ENCODE peak calls at places on chromosomes 5 and 9, in five cellular contexts. X is cardiac muscle cell, Q is fibroblast of lung, K is AG04450, H is D721Med. W is an unnamed sample.

GRCh38 chr5:37847978-37848425 is 8.2 kb upstream of the GDNF start:
- DNase-seq in K (peak; percentile 52), X (peak; percentile 39), H (no peak), Q (peak; percentile 58), W (no peak)

GRCh38 chr5:127785098-127785927 is 82.1 kb downstream of the CCDC192 start:
- DNase-seq in K (peak; percentile 64), Q (peak; percentile 85), H (no peak), X (peak; percentile 82), W (no peak)

GRCh38 chr5:77958642-77959315 is 182.6 kb upstream of the TBCA start:
- DNase-seq in K (no peak), X (no peak), Q (no peak), H (no peak), W (no peak)

GRCh38 chr9:29691758-29692407 is 2118.6 kb upstream of the C9orf72 start:
- DNase-seq in X (peak; percentile 44), Q (peak; percentile 25), H (no peak), K (no peak), W (no peak)

GRCh38 chr5:43609752-43610151 is 6.8 kb downstream of the NNT start:
- DNase-seq in Q (peak; percentile 8), X (no peak), H (no peak), K (no peak), W (no peak)

GRCh38 chr9:69809304-69809863 is 11.2 kb upstream of the CFAP95 start:
- DNase-seq in Q (peak; percentile 33), H (no peak), X (peak; percentile 37), K (no peak), W (no peak)

GRCh38 chr5:157449011-157449723 is 10.8 kb upstream of the NIPAL4 start:
- DNase-seq in X (peak; percentile 50), H (no peak), K (no peak), Q (peak; percentile 10), W (no peak)

GRCh38 chr9:82133973-82134372 is 145.4 kb downstream of the SPATA31D1 start:
- DNase-seq in X (no peak), H (no peak), K (no peak), Q (no peak), W (no peak)

GRCh38 chr5:121251954-121252353 is 599.7 kb upstream of the FTMT start:
- DNase-seq in K (no peak), H (no peak), Q (peak; percentile 4), X (peak; percentile 75), W (no peak)

GRCh38 chr9:122071716-122072115 is 21.4 kb downstream of the TTLL11 start:
- DNase-seq in K (no peak), H (no peak), Q (no peak), X (no peak), W (no peak)

DNA sequence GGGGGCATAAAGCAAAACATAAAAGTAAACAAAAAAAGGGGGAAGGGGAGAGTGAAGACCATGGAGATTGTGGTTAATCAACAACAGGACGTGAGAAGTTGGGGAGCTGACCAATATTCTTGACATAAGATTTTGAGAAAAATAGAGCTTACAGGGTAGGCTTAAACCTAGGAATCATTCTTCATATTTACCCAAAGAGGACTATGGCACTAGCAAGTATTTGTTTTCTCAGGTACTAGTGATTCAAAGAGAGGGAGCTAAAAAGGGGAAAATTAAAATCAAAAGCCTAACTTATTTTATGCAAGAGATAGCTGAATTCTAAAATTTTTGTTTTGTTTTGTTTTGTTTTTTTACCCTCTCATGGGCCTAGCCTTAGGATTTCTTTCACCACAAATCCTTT is 427.5 kb downstream of the PIK3R1 start:
- DNase-seq in X (no peak), K (no peak), H (no peak), Q (no peak), W (no peak)
- TF ChIP-seq CTCF in X (no peak), K (no peak), H (no peak), Q (no peak), W (no peak)

DNA sequence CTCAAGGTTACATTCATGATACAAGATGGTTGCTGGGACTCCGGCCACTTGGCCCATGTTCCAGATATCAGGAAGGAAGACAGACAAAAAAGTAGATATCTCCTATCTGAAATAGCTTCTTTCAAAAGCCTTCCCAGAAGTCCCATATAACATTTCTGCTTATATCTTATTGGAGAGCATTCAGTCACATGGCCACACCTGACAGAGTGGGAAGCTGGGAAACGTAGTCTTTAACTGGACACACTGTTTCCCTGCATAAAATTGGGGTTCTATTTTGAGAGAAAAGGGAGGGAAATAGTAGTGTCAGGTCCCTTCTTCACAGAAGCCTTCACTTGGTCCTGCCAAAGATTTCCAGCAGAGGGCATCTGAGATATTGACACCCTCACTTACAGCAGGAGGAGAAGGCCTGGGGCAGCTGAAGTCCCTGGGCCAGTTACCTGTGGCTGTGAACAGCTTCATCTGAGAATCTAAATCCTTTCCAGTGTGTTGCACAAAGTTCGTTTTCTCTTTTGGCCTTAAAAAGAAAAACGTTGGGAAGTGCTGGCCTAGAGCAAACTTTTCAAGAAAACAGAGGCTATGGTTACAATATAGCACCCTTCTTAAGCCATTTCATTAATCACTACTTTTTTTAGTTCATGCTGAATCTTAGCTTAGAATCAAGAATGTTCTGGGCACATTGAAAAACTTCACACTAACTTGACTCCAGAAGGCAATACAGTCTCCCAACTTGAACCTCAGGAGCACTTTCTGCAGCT is 33.5 kb downstream of the SPEF2 start:
- DNase-seq in X (peak; percentile 47), Q (peak; percentile 56), K (peak; percentile 21), H (no peak), W (no peak)
- TF ChIP-seq CTCF in X (peak; percentile 52), Q (peak; percentile 60), K (peak; percentile 73), H (no peak), W (peak; percentile 65)

DNA sequence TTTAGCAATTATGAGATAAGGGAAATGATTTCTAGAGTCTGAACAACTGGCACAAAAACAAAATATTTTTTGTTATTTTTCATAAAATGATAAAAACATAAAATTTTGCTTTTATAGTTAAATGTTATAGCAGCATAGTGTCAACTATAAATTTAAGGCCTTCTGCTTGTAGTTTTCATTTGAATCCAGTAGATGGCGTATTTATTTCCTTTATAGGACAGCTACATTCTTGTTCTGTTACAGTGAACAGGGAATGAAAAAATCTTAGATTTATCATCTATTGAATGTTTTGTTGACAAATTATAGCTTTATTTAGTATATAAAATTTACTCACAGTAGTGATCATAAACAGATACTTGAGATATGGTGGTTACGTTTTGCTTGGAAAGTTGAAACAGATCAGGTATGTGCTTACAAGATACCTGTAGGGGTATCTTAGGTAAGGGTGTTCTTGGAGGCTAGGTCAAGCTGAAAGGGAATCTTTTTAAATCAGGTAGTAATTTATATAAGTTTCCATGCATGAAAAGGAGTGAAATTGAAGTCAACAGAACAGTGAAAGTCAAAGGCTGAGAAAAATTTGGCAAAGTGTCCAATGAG is 239.3 kb upstream of the GRIN3A start:
- DNase-seq in Q (peak; percentile 23), K (no peak), X (peak; percentile 29), H (no peak), W (no peak)
- TF ChIP-seq CTCF in Q (peak; percentile 41), K (peak; percentile 28), X (peak; percentile 52), H (peak; percentile 65), W (peak; percentile 90)

DNA sequence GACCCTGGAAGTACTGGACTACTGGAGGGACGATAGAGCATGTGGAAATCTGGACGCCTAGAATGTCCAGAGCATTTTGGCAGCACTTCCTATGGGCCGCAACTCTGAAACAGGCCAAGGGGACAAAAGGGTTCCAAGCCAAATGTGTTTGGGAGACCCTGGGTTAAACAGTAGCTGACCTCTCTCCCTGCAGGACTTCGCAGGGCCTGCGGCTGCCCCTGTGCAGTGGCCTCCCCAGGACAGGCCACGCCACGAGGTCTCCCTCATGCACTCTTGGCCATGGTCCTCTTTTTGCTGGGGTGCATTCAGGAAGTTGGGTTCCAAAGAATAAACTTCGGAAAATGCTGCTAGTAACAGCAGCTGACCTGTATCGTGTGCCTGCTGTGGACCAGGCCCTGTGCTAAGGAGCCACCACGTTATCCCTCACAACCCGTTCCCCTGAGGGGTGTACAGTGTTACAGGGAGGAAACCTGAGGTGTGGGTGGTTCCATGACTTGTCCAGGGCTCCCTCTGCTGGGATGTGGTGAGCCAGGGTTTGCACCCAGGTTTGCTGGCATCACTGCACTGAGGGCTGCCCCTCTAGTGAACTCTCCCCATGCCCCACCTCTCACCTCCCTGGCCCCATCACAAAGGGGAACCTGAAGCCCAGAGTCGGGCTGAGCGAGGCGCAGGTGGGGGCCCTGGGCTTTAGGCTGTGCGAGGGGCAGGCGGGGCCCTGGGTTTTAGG is 79.4 kb downstream of the AMBP start:
- DNase-seq in K (no peak), H (no peak), Q (peak; percentile 18), X (no peak), W (peak; percentile 50)
- TF ChIP-seq CTCF in K (peak; percentile 53), H (peak; percentile 29), Q (peak; percentile 43), X (peak; percentile 25), W (peak; percentile 34)

GRCh38 chr5:172005708-172006377 is 595 bp downstream of the FBXW11 start:
- DNase-seq in X (peak; percentile 18), H (no peak), K (no peak), Q (no peak), W (peak; percentile 71)

GRCh38 chr5:172004824-172005237 is 1.6 kb downstream of the FBXW11 start:
- DNase-seq in Q (no peak), X (peak; percentile 11), H (no peak), K (no peak), W (no peak)

GRCh38 chr5:172007795-172008465 is 1.5 kb upstream of the FBXW11 start:
- DNase-seq in K (no peak), X (peak; percentile 88), Q (peak; percentile 23), H (no peak), W (no peak)

GRCh38 chr5:172007153-172007794 is 836 bp upstream of the FBXW11 start:
- DNase-seq in H (no peak), K (no peak), X (peak; percentile 31), Q (no peak), W (no peak)

DNA sequence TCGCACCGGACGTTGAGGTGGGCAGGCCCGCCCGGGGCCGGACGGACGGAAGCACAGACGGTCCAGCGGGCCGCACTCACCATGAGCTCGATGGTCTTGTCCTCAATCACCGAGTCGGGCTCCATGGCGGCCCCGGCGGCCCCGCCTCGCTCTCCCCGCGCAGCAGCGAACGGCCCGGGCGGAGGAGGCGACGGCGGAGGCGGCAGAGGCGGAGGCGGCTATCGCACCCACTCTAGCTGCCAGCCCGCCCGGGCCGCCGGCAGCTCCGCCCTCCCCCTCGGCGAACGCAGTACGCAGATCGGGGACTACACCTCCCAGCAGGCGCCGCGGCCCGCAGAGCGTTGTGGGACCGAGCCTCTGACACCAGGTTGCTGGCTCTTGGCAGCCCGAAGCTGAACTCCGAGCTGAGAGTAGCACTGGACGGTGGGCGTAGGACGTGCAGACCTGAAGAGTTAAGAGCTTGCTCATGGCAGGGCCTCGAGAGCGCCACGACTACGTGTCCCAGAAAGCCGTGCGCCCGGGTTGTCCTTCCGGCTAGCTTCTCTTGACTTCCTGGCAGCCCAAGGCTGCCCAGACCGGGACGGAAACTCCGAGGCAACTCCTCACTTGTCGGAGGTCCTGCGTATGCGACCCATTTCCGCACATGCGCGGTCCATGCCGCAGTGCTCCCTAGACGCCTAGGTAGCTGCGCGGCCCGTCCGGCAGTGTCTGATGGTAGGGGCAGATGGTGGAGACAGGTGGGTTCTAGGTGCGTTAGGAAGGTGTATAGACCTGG is at the start of gene FBXW11:
- DNase-seq in Q (peak; percentile 96), X (peak; percentile 97), K (peak; percentile 92), H (peak; percentile 53), W (peak; percentile 94)
- TF ChIP-seq CTCF in Q (no peak), X (no peak), K (no peak), H (no peak), W (no peak)

GRCh38 chr9:6584881-6585597 is 60.5 kb downstream of the GLDC start:
- DNase-seq in X (peak; percentile 60), H (no peak), Q (peak; percentile 64), K (no peak), W (no peak)
- TF ChIP-seq CTCF in X (peak; percentile 40), H (peak; percentile 63), Q (peak; percentile 37), K (peak; percentile 46), W (peak; percentile 74)

DNA sequence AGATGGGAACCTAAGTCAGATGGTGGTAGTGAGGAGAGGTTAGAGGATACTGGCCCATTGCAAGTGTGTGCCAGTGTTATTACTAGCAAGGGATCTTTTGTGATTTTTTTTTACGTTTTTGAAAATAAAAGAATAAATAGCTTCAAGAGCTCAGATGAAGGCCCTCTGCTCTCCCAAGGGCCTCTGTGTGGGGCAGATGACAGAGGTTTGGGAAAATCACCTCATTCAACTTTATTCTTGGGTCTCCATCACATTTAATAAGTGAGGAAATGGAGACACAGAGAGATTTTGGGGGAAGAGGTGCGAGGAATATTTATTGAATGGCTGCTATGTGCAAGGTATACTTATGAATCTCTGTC is 10.1 kb upstream of the TRAF1 start:
- DNase-seq in X (no peak), K (no peak), Q (no peak), H (no peak), W (no peak)
- TF ChIP-seq CTCF in X (no peak), K (no peak), Q (no peak), H (no peak), W (peak; percentile 45)